ENCODE peak calls at places on chromosomes 2 and 18, in five cellular contexts. One of them, this sample, is unnamed. For H3K4me1, the result is how much of the 10 kb centered on the place peaks cover.

GRCh38 chr18:11947214-11948119 is 33.8 kb upstream of the IMPA2 start:
- DNase-seq in cardiac muscle cell: peak
- DNase-seq in psoas muscle: peak
- DNase-seq in CD8-positive, alpha-beta memory T cell: peak
- DNase-seq in hepatocyte: peak
- DNase-seq in this sample: peak

GRCh38 chr2:75563591-75563990 is 2.9 kb upstream of the EVA1A start:
- DNase-seq in cardiac muscle cell: no peak
- DNase-seq in psoas muscle: no peak
- DNase-seq in CD8-positive, alpha-beta memory T cell: no peak
- DNase-seq in hepatocyte: no peak
- DNase-seq in this sample: no peak

GRCh38 chr2:110126926-110127325 is 11.3 kb upstream of the MALL start:
- DNase-seq in cardiac muscle cell: no peak
- DNase-seq in psoas muscle: no peak
- DNase-seq in CD8-positive, alpha-beta memory T cell: no peak
- DNase-seq in hepatocyte: no peak
- DNase-seq in this sample: no peak

GRCh38 chr2:127663566-127664064 is 11.7 kb downstream of the LIMS2 start:
- DNase-seq in cardiac muscle cell: no peak
- DNase-seq in psoas muscle: no peak
- DNase-seq in CD8-positive, alpha-beta memory T cell: no peak
- DNase-seq in hepatocyte: no peak
- DNase-seq in this sample: peak

GRCh38 chr2:14313351-14313750 is 319.2 kb upstream of the LRATD1 start:
- DNase-seq in cardiac muscle cell: no peak
- DNase-seq in psoas muscle: no peak
- DNase-seq in CD8-positive, alpha-beta memory T cell: no peak
- DNase-seq in hepatocyte: no peak
- DNase-seq in this sample: no peak

GRCh38 chr2:67389788-67390187 is 7.3 kb upstream of the ETAA1 start:
- DNase-seq in cardiac muscle cell: no peak
- DNase-seq in psoas muscle: no peak
- DNase-seq in CD8-positive, alpha-beta memory T cell: no peak
- DNase-seq in hepatocyte: no peak
- DNase-seq in this sample: no peak

GRCh38 chr2:133498615-133499585 is 69.4 kb downstream of the NCKAP5 start:
- DNase-seq in cardiac muscle cell: no peak
- DNase-seq in psoas muscle: no peak
- DNase-seq in CD8-positive, alpha-beta memory T cell: no peak
- DNase-seq in hepatocyte: no peak
- DNase-seq in this sample: no peak

GRCh38 chr2:120602251-120602650 is 133.4 kb upstream of the GLI2 start:
- DNase-seq in cardiac muscle cell: peak
- DNase-seq in psoas muscle: no peak
- DNase-seq in CD8-positive, alpha-beta memory T cell: no peak
- DNase-seq in hepatocyte: no peak
- DNase-seq in this sample: no peak

GRCh38 chr2:230865766-230866703 is 1.3 kb downstream of the ITM2C start:
- DNase-seq in cardiac muscle cell: peak
- DNase-seq in psoas muscle: no peak
- DNase-seq in CD8-positive, alpha-beta memory T cell: peak
- DNase-seq in hepatocyte: peak
- DNase-seq in this sample: peak

GRCh38 chr18:50453014-50453680 is 78.3 kb downstream of the SKA1 start:
- DNase-seq in cardiac muscle cell: no peak
- DNase-seq in psoas muscle: no peak
- DNase-seq in CD8-positive, alpha-beta memory T cell: no peak
- DNase-seq in hepatocyte: no peak
- DNase-seq in this sample: no peak
- H3K27ac ChIP-seq in cardiac muscle cell: no peak
- H3K27ac ChIP-seq in psoas muscle: no peak
- H3K27ac ChIP-seq in CD8-positive, alpha-beta memory T cell: no peak
- H3K27ac ChIP-seq in hepatocyte: no peak
- H3K27ac ChIP-seq in this sample: no peak

DNA sequence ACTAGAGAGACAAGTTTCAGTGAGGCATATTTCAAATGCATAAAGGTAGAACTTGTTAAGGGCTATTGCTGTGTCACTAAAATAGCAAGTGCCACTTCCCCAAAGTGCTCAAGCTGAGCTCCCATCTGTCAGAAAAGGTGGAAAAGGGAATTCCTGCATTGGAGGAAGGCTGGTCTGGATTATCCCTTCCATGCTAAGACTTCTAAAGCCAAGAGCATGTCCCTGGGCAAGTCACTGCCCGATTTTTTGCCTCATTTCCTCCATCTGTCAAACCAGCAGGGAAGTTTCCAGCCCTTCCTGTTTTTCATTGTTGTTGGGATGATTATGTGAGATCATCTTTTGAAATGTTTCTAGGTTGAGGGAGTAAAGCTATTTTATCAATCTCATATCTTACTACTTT is 175.5 kb downstream of the SETBP1 start:
- DNase-seq in cardiac muscle cell: no peak
- DNase-seq in psoas muscle: no peak
- DNase-seq in CD8-positive, alpha-beta memory T cell: no peak
- DNase-seq in hepatocyte: no peak
- DNase-seq in this sample: no peak
- H3K4me1 ChIP-seq in cardiac muscle cell: under half
- H3K4me1 ChIP-seq in psoas muscle: half or more
- H3K4me1 ChIP-seq in CD8-positive, alpha-beta memory T cell: under half
- H3K4me1 ChIP-seq in hepatocyte: under half
- H3K4me1 ChIP-seq in this sample: under half

DNA sequence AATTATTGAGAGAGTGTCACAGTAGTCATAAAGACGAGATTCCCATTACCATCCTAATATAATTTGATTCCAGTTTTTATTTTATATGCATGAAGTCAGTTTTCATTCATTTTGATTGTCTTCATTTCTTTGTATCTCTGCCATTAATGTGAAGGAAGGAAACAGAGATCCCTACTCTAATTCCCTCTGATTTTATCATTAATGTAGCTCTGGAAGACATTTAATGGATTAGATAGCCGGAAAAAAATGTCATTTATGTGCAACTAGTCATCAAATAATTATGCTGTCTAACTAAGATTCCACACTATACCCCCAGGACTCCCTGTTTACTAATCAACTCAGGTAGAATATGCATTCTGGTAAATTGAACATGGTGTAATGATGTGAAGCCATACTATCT is 19.9 kb downstream of the RHBDD1 start:
- DNase-seq in cardiac muscle cell: no peak
- DNase-seq in psoas muscle: no peak
- DNase-seq in CD8-positive, alpha-beta memory T cell: no peak
- DNase-seq in hepatocyte: no peak
- DNase-seq in this sample: no peak
- H3K27ac ChIP-seq in cardiac muscle cell: no peak
- H3K27ac ChIP-seq in psoas muscle: no peak
- H3K27ac ChIP-seq in CD8-positive, alpha-beta memory T cell: no peak
- H3K27ac ChIP-seq in hepatocyte: no peak
- H3K27ac ChIP-seq in this sample: no peak

GRCh38 chr2:55108456-55108855 is 58.2 kb upstream of the RTN4 start:
- DNase-seq in cardiac muscle cell: no peak
- DNase-seq in psoas muscle: no peak
- DNase-seq in CD8-positive, alpha-beta memory T cell: no peak
- DNase-seq in hepatocyte: no peak
- DNase-seq in this sample: no peak
- H3K4me1 ChIP-seq in cardiac muscle cell: under half
- H3K4me1 ChIP-seq in psoas muscle: under half
- H3K4me1 ChIP-seq in CD8-positive, alpha-beta memory T cell: under half
- H3K4me1 ChIP-seq in hepatocyte: half or more
- H3K4me1 ChIP-seq in this sample: under half

DNA sequence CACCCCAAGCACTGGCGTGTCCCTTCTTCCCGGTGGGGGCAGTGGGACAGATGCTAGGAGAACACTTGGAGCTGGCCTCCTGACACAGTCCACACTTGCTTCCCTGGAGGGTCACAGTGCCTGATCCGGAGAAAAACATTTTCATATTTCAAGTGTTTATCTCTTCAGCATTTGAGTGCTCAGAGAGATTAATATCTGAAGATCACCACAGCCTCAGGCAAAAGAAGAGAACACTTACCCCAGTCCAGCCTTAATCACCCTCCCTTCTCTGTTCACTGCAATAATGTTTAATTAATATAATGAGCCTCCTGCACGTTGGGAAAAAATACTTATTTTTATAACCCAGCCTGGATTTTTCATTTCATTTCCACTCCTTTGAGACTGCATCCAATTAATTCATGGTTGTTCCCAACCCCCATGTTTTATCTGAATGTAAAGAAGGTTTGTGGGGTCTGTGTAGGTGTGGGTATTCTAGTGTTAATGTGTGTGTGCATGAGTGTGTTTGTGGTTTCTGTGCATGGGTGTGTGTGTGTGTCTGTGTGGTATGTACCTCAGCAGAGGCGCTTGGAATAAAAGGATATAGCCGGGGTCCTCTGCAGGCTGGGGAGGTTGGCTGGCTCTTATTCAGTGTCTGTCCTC is 72.1 kb downstream of the NRP2 start:
- DNase-seq in cardiac muscle cell: no peak
- DNase-seq in psoas muscle: no peak
- DNase-seq in CD8-positive, alpha-beta memory T cell: no peak
- DNase-seq in hepatocyte: no peak
- DNase-seq in this sample: no peak
- H3K27ac ChIP-seq in cardiac muscle cell: no peak
- H3K27ac ChIP-seq in psoas muscle: no peak
- H3K27ac ChIP-seq in CD8-positive, alpha-beta memory T cell: no peak
- H3K27ac ChIP-seq in hepatocyte: peak
- H3K27ac ChIP-seq in this sample: peak

GRCh38 chr2:217813828-217814227 is 189.0 kb downstream of the TNS1 start:
- DNase-seq in cardiac muscle cell: no peak
- DNase-seq in psoas muscle: no peak
- DNase-seq in CD8-positive, alpha-beta memory T cell: no peak
- DNase-seq in hepatocyte: no peak
- DNase-seq in this sample: peak
- H3K4me1 ChIP-seq in cardiac muscle cell: under half
- H3K4me1 ChIP-seq in psoas muscle: half or more
- H3K4me1 ChIP-seq in CD8-positive, alpha-beta memory T cell: under half
- H3K4me1 ChIP-seq in hepatocyte: under half
- H3K4me1 ChIP-seq in this sample: under half

GRCh38 chr2:1738163-1738562 is 6.2 kb downstream of the PXDN start:
- DNase-seq in cardiac muscle cell: no peak
- DNase-seq in psoas muscle: no peak
- DNase-seq in CD8-positive, alpha-beta memory T cell: no peak
- DNase-seq in hepatocyte: no peak
- DNase-seq in this sample: no peak
- H3K27ac ChIP-seq in cardiac muscle cell: no peak
- H3K27ac ChIP-seq in psoas muscle: no peak
- H3K27ac ChIP-seq in CD8-positive, alpha-beta memory T cell: no peak
- H3K27ac ChIP-seq in hepatocyte: no peak
- H3K27ac ChIP-seq in this sample: no peak

This sample was measured in right cardiac atrium.